ENCODE peak calls at places on chromosome 18, in four cellular contexts. Q, G, L and E are unnamed samples.

GRCh38 chr18:11607897-11608296 is 1.5 kb upstream of the SLC35G4 start:
- DNase-seq in Q (no peak), L (peak), G (no peak), E (no peak)

GRCh38 chr18:21112140-21112473 is 494 bp upstream of the ROCK1 start:
- DNase-seq in G (no peak), L (no peak), Q (no peak), E (no peak)

GRCh38 chr18:45503988-45504387 is 111.3 kb upstream of the SLC14A2 start:
- DNase-seq in Q (no peak), L (no peak), G (no peak), E (peak)

GRCh38 chr18:56873441-56874140 is 222.4 kb downstream of the WDR7 start:
- DNase-seq in G (no peak), L (peak), Q (peak), E (no peak)

GRCh38 chr18:56891870-56892269 is 240.7 kb downstream of the WDR7 start:
- DNase-seq in G (no peak), Q (no peak), L (no peak), E (no peak)

GRCh38 chr18:36298113-36298701 is 694 bp downstream of the FHOD3 start:
- DNase-seq in G (peak), Q (no peak), L (no peak), E (peak)

GRCh38 chr18:11095674-11096293 is 53.6 kb downstream of the PIEZO2 start:
- DNase-seq in G (no peak), L (no peak), Q (no peak), E (peak)

GRCh38 chr18:75625966-75626365 is 198.5 kb upstream of the SMIM21 start:
- DNase-seq in Q (no peak), L (no peak), G (no peak), E (peak)

GRCh38 chr18:6672909-6673308 is 56.6 kb upstream of the ARHGAP28 start:
- DNase-seq in L (no peak), G (no peak), Q (no peak), E (no peak)

GRCh38 chr18:76503595-76503994 is 8.6 kb upstream of the ZNF516 start:
- DNase-seq in Q (no peak), G (no peak), L (no peak), E (no peak)

GRCh38 chr18:41618135-41618534 is 336.9 kb upstream of the PIK3C3 start:
- DNase-seq in L (no peak), Q (no peak), G (no peak), E (no peak)

GRCh38 chr18:12038661-12039417 is 54.8 kb upstream of the ANKRD62 start:
- DNase-seq in Q (peak), G (peak), L (no peak), E (peak)

GRCh38 chr18:10099539-10100140 is 185.8 kb downstream of the VAPA start:
- DNase-seq in G (no peak), Q (no peak), L (no peak), E (no peak)

GRCh38 chr18:58862851-58863538 is 1.7 kb upstream of the ZNF532 start:
- DNase-seq in G (peak), Q (peak), L (no peak), E (peak)

GRCh38 chr18:31579375-31579774 is 12.3 kb upstream of the TTR start:
- DNase-seq in G (no peak), Q (no peak), L (no peak), E (no peak)

GRCh38 chr18:67639872-67640271 is 123.4 kb upstream of the DSEL start:
- DNase-seq in L (no peak), Q (no peak), G (no peak), E (peak)

GRCh38 chr18:72868666-72869661 is 1.2 kb upstream of the NETO1 start:
- DNase-seq in L (no peak), G (no peak), Q (no peak), E (no peak)

GRCh38 chr18:36073676-36074075 is 6.3 kb upstream of the RPRD1A start:
- DNase-seq in L (no peak), Q (no peak), G (no peak), E (no peak)

GRCh38 chr18:12599543-12599942 is 58.4 kb downstream of the SPIRE1 start:
- DNase-seq in G (no peak), Q (no peak), L (no peak), E (peak)

GRCh38 chr18:78650926-78651325 is 328.7 kb upstream of the SALL3 start:
- DNase-seq in Q (no peak), L (no peak), G (no peak), E (no peak)